ENCODE peak calls at places on chromosomes 1 and 21, in six cellular contexts. G, L, C, P, J and Q are unnamed samples.

GRCh38 chr1:48469616-48470500 is 2.1 kb downstream of the SPATA6 start:
- DNase-seq in G (peak; percentile 34), L (peak; percentile 60), C (peak; percentile 74), P (peak; percentile 58), J (no peak), Q (no peak)

GRCh38 chr21:25579402-25580016 is 27.8 kb downstream of the MRPL39 start:
- DNase-seq in G (no peak), L (no peak), C (no peak), P (no peak), J (no peak), Q (no peak)

GRCh38 chr1:153567621-153568366 is 2.1 kb upstream of the S100A2 start:
- DNase-seq in G (no peak), L (no peak), C (peak; percentile 71), P (no peak), J (no peak), Q (no peak)

GRCh38 chr1:176462671-176463225 is at the start of gene PAPPA2:
- DNase-seq in G (no peak), L (no peak), C (no peak), P (no peak), J (no peak), Q (no peak)

GRCh38 chr1:202007703-202008489 is 2.5 kb upstream of the ELF3 start:
- DNase-seq in G (no peak), L (no peak), C (no peak), P (no peak), J (no peak), Q (peak; percentile 22)

GRCh38 chr1:152884966-152885624 is 7.0 kb downstream of the SMCP start:
- DNase-seq in G (no peak), L (no peak), C (no peak), P (no peak), J (no peak), Q (no peak)

GRCh38 chr1:164673584-164674214 is 114.7 kb downstream of the PBX1 start:
- DNase-seq in G (no peak), L (peak; percentile 43), C (no peak), P (no peak), J (no peak), Q (peak; percentile 34)

GRCh38 chr1:205703072-205703471 is 22.8 kb upstream of the SLC45A3 start:
- DNase-seq in G (no peak), L (no peak), C (no peak), P (no peak), J (no peak), Q (no peak)

GRCh38 chr1:16677552-16678423 is 11.0 kb upstream of the RNU1-3 start:
- DNase-seq in G (peak; percentile 20), L (peak; percentile 89), C (peak; percentile 85), P (peak; percentile 38), J (peak; percentile 35), Q (peak; percentile 63)

GRCh38 chr1:32863516-32864245 is 7.0 kb downstream of the FNDC5 start:
- DNase-seq in G (no peak), L (no peak), C (no peak), P (no peak), J (no peak), Q (no peak)

GRCh38 chr21:42439284-42440186 is 35.8 kb downstream of the UBASH3A start:
- DNase-seq in G (no peak), L (peak; percentile 47), C (no peak), P (no peak), J (no peak), Q (peak; percentile 12)

GRCh38 chr1:150551784-150552691 is 2.8 kb downstream of the ADAMTSL4 start:
- DNase-seq in G (peak; percentile 68), L (peak; percentile 98), C (peak; percentile 92), P (peak; percentile 97), J (no peak), Q (no peak)

GRCh38 chr1:203143671-203144070 is 16.1 kb downstream of the ADORA1 start:
- DNase-seq in G (no peak), L (no peak), C (no peak), P (no peak), J (no peak), Q (no peak)

GRCh38 chr1:234863596-234863995 is 253.6 kb upstream of the IRF2BP2 start:
- DNase-seq in G (no peak), L (no peak), C (peak; percentile 82), P (peak; percentile 5), J (no peak), Q (no peak)

GRCh38 chr1:51063121-51063520 is 38.9 kb upstream of the C1orf185 start:
- DNase-seq in G (no peak), L (no peak), C (peak; percentile 81), P (no peak), J (no peak), Q (no peak)

GRCh38 chr1:143661418-143662120 is 310.2 kb downstream of the FAM72C start:
- DNase-seq in G (no peak), L (no peak), C (no peak), P (no peak), J (no peak), Q (no peak)

GRCh38 chr1:9257851-9258250 is 23.3 kb downstream of the H6PD start:
- DNase-seq in G (no peak), L (no peak), C (no peak), P (no peak), J (no peak), Q (no peak)

GRCh38 chr1:198157847-198158765 is 1.3 kb downstream of the NEK7 start:
- DNase-seq in G (no peak), L (peak; percentile 74), C (peak; percentile 57), P (no peak), J (no peak), Q (peak; percentile 62)

GRCh38 chr1:192951961-192952460 is 107.1 kb downstream of the UCHL5 start:
- DNase-seq in G (no peak), L (peak; percentile 13), C (peak; percentile 97), P (no peak), J (no peak), Q (no peak)

GRCh38 chr1:76770979-76771378 is 96.3 kb upstream of the ST6GALNAC5 start:
- DNase-seq in G (no peak), L (no peak), C (no peak), P (no peak), J (no peak), Q (no peak)

GRCh38 chr1:4621646-4622045 is 32.8 kb upstream of the AJAP1 start:
- DNase-seq in G (no peak), L (no peak), C (no peak), P (no peak), J (no peak), Q (no peak)

GRCh38 chr1:53073899-53074311 is 11.9 kb downstream of the PODN start:
- DNase-seq in G (no peak), L (no peak), C (no peak), P (peak; percentile 78), J (no peak), Q (no peak)

GRCh38 chr1:238153939-238154338 is 263.2 kb upstream of the ZP4 start:
- DNase-seq in G (no peak), L (no peak), C (no peak), P (no peak), J (no peak), Q (no peak)

GRCh38 chr21:34745557-34746255 is 76.9 kb downstream of the CLIC6 start:
- DNase-seq in G (peak; percentile 56), L (peak; percentile 87), C (peak; percentile 86), P (peak; percentile 66), J (peak; percentile 49), Q (peak; percentile 63)

GRCh38 chr1:77888071-77888428 is 374 bp upstream of the NEXN start:
- DNase-seq in G (no peak), L (no peak), C (peak; percentile 74), P (no peak), J (no peak), Q (peak; percentile 60)

GRCh38 chr1:223341111-223341510 is 22.9 kb downstream of the SUSD4 start:
- DNase-seq in G (no peak), L (no peak), C (peak; percentile 56), P (peak; percentile 78), J (no peak), Q (no peak)

GRCh38 chr1:5408401-5408800 is 583.8 kb downstream of the NPHP4 start:
- DNase-seq in G (no peak), L (no peak), C (no peak), P (no peak), J (no peak), Q (no peak)

GRCh38 chr1:22618056-22618455 is 18.4 kb upstream of the C1QA start:
- DNase-seq in G (no peak), L (no peak), C (no peak), P (no peak), J (no peak), Q (no peak)

GRCh38 chr1:156658945-156659574 is 17.1 kb downstream of the BCAN start:
- DNase-seq in G (no peak), L (no peak), C (no peak), P (no peak), J (no peak), Q (no peak)

GRCh38 chr1:67214420-67215174 is 48.3 kb downstream of the IL23R start:
- DNase-seq in G (no peak), L (peak; percentile 18), C (peak; percentile 29), P (no peak), J (no peak), Q (peak; percentile 44)

GRCh38 chr1:179090923-179091322 is 9.1 kb downstream of the TOR3A start:
- DNase-seq in G (no peak), L (no peak), C (no peak), P (no peak), J (no peak), Q (no peak)
- TF ChIP-seq POLR2A in G (no peak), L (no peak), C (no peak), P (no peak), J (no peak), Q (no peak)

DNA sequence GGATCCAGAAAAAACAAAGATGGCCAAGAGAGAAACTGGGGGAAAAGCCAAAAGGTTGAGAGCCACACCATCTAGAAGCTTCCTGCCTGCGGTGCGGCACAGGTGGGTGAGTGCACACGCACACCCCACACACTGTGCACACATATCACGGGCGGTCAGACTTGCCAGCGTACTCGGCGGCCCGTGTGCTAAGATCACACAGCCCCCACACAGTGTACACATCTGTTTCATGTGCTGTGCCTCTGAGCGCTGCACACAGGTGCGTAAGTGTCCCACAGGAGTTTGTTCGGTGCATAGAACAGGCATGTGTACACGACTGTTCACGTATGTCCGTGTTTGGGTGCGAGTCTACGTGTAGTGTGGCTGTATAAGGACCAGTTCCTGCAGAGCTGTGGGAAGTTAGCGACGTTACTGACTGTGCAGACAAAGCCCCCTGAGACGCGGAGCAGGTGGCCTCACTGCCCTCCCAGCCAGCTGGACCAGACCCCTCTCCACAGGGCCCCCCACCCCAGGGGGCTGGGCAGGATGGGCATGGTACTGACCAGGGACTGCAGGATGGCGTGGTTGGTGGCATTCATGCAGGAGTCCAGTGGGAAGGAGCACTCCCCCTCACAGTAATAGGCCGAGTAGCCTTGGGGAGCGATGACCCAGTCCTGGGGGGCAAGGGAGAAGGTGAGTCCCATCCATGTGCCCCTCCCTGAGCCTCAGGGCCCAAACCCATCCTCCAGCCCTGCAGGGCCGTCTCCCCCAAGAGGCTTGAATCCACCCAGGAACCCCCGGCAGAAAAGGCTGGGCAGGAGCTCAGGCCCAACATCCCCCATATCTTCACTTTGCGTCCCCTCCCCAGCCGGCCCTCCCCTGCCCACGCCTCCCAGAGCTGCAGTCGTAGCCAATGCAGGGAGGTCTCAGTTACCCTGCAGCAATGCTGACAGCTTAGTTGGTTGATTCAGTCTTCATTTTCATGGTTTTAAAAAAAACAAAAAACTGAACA is 8.3 kb downstream of the OXCT2 start:
- DNase-seq in G (no peak), L (no peak), C (no peak), P (no peak), J (no peak), Q (no peak)
- TF ChIP-seq POLR2A in G (no peak), L (no peak), C (no peak), P (no peak), J (no peak), Q (no peak)

GRCh38 chr1:221743416-221744208 is 1.7 kb upstream of the DUSP10 start:
- DNase-seq in G (no peak), L (no peak), C (no peak), P (no peak), J (no peak), Q (no peak)
- TF ChIP-seq POLR2A in G (no peak), L (no peak), C (peak; percentile 33), P (no peak), J (peak; percentile 61), Q (no peak)

GRCh38 chr21:44927587-44928461 is 7.1 kb upstream of the ITGB2 start:
- DNase-seq in G (no peak), L (peak; percentile 96), C (peak; percentile 56), P (no peak), J (no peak), Q (no peak)
- TF ChIP-seq POLR2A in G (no peak), L (no peak), C (no peak), P (no peak), J (no peak), Q (no peak)